ENCODE peak calls at places on chromosomes 4 and X, in five cellular contexts. N, R, Z, L and F are unnamed samples.

GRCh38 chr4:121176082-121176706 is 12.1 kb upstream of the TNIP3 start:
- DNase-seq in N (no peak), R (no peak), Z (no peak), L (no peak), F (no peak)

GRCh38 chr4:124807421-124807820 is 94.9 kb upstream of the ANKRD50 start:
- DNase-seq in N (no peak), R (no peak), Z (no peak), L (no peak), F (no peak)

GRCh38 chr4:168777277-168777965 is 232.6 kb downstream of the CBR4 start:
- DNase-seq in N (no peak), R (no peak), Z (no peak), L (no peak), F (no peak)

GRCh38 chrX:13468096-13468495 is 101.3 kb upstream of the EGFL6 start:
- DNase-seq in N (no peak), R (no peak), Z (no peak), L (no peak), F (no peak)

GRCh38 chrX:129599996-129600395 is 54.8 kb downstream of the APLN start:
- DNase-seq in N (no peak), R (no peak), Z (no peak), L (no peak), F (no peak)

GRCh38 chr4:90152024-90152423 is 24.8 kb downstream of the CCSER1 start:
- DNase-seq in N (no peak), R (no peak), Z (no peak), L (no peak), F (no peak)

GRCh38 chrX:114930227-114930626 is 87.2 kb downstream of the IL13RA2 start:
- DNase-seq in N (peak; percentile 4), R (no peak), Z (no peak), L (no peak), F (no peak)

GRCh38 chr4:183747931-183748664 is 89.0 kb downstream of the TRAPPC11 start:
- DNase-seq in N (peak; percentile 22), R (no peak), Z (no peak), L (no peak), F (peak; percentile 46)

GRCh38 chrX:154711264-154711663 is 39.6 kb downstream of the GAB3 start:
- DNase-seq in N (no peak), R (no peak), Z (no peak), L (no peak), F (no peak)

GRCh38 chrX:103878466-103879151 is 46.6 kb upstream of the RAB9B start:
- DNase-seq in N (peak; percentile 70), R (no peak), Z (peak; percentile 15), L (no peak), F (no peak)

GRCh38 chrX:154541896-154542722 is 4.5 kb downstream of the G6PD start:
- DNase-seq in N (peak; percentile 96), R (no peak), Z (peak; percentile 83), L (peak; percentile 88), F (peak; percentile 92)

GRCh38 chr4:76513517-76513916 is 78.5 kb downstream of the SHROOM3 start:
- DNase-seq in N (no peak), R (no peak), Z (no peak), L (no peak), F (no peak)

GRCh38 chr4:26992657-26993361 is 132.2 kb downstream of the STIM2 start:
- DNase-seq in N (peak; percentile 94), R (no peak), Z (peak; percentile 40), L (no peak), F (no peak)

GRCh38 chr4:33696066-33696465 is 2548.2 kb downstream of the ARAP2 start:
- DNase-seq in N (peak; percentile 13), R (no peak), Z (no peak), L (no peak), F (no peak)

GRCh38 chr4:150305995-150306394 is 227.8 kb downstream of the DCLK2 start:
- DNase-seq in N (peak; percentile 78), R (no peak), Z (peak; percentile 65), L (no peak), F (no peak)

GRCh38 chr4:157072002-157072401 is 3.9 kb upstream of the GLRB start:
- DNase-seq in N (peak; percentile 34), R (no peak), Z (no peak), L (no peak), F (no peak)

GRCh38 chr4:33494150-33494549 is 2750.2 kb downstream of the ARAP2 start:
- DNase-seq in N (peak; percentile 54), R (no peak), Z (no peak), L (no peak), F (no peak)

GRCh38 chr4:185211641-185212040 is 2.2 kb downstream of the SNX25 start:
- DNase-seq in N (no peak), R (no peak), Z (no peak), L (no peak), F (no peak)

GRCh38 chr4:185212566-185212965 is 3.2 kb downstream of the SNX25 start:
- DNase-seq in N (no peak), R (no peak), Z (no peak), L (no peak), F (no peak)

GRCh38 chr4:185211035-185211434 is 1.6 kb downstream of the SNX25 start:
- DNase-seq in N (peak; percentile 42), R (no peak), Z (no peak), L (no peak), F (no peak)

GRCh38 chr4:185210102-185210981 is 944 bp downstream of the SNX25 start:
- DNase-seq in N (peak; percentile 64), R (no peak), Z (no peak), L (peak; percentile 81), F (no peak)

DNA sequence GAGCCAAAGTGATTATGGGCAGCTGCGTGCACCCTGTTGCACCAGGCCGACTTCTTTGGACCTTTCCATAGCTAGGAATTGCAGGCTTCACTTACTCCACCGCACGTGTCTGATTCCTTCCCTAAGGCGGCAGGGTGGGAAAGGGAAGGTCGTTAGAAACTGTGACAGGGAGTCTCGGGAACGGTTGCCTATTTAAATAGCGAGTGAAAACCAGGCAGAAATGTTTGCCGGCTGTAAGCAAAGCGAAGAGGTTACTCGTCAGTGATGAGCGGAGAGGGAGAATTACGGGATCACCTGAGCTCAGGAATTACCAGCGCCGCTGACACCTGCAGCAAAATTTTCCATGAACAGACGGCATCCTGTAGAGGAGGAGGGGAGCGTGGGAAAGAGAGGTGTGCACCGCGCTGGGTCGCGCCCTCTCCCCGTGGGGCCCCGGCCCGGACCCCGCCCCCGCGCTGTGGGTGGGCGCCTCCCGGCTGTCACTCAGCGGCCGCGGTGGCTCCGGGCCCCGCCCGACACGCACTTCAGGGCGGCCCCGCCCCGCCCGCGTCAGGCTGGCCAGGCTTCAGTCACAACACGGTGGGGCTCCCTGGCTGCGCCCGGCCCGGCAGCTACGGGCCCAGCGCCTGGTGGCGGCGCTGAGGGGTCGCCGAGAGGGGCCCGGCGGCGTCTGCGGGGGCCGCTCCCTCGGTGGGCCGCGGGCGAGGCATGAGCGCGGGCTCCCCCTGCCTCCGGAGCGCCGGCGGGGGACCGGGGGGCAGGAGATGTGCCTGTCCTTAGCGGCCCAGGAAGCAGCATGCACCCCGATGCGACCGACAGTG is at the start of gene SNX25:
- DNase-seq in N (peak; percentile 54), R (peak; percentile 54), Z (no peak), L (peak; percentile 92), F (peak; percentile 95)
- TF ChIP-seq CTCF in N (no peak), R (no peak), Z (no peak), L (no peak), F (peak; percentile 46)

GRCh38 chrX:11791090-11791489 is 33.1 kb downstream of the MSL3 start:
- DNase-seq in N (no peak), R (peak; percentile 50), Z (no peak), L (no peak), F (no peak)
- TF ChIP-seq CTCF in N (no peak), R (peak; percentile 8), Z (no peak), L (no peak), F (no peak)

GRCh38 chr4:20764353-20764752 is 64.1 kb downstream of the PACRGL start:
- DNase-seq in N (no peak), R (no peak), Z (no peak), L (no peak), F (no peak)

GRCh38 chr4:20761826-20762225 is 61.6 kb downstream of the PACRGL start:
- DNase-seq in N (no peak), R (no peak), Z (no peak), L (no peak), F (no peak)

GRCh38 chr4:20754091-20754490 is 53.8 kb downstream of the PACRGL start:
- DNase-seq in N (no peak), R (no peak), Z (no peak), L (no peak), F (no peak)

GRCh38 chr4:20761382-20761781 is 61.1 kb downstream of the PACRGL start:
- DNase-seq in N (no peak), R (no peak), Z (no peak), L (no peak), F (no peak)

DNA sequence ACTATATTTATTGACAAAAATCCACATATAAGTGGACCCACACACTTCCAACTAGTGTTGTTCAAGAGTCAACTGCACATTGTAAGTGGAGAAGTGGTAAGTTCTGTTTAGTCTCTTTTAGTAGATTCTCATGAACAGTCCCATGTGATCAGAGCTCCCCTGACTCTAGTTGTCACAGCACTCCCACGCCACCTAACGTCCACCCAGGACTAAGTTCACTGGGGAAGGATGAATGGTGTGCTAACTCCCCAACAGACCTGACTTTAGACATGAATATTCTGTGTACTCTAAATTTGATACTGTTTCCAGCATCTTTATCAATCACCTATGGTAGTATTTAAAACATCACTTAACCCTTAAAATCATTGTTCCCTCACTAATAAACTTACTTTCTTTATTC is 59.8 kb downstream of the PACRGL start:
- DNase-seq in N (no peak), R (no peak), Z (no peak), L (no peak), F (no peak)
- TF ChIP-seq CTCF in N (no peak), R (no peak), Z (no peak), L (no peak), F (no peak)

GRCh38 chr4:77956917-77957316 is 94.3 kb downstream of the MRPL1 start:
- DNase-seq in N (no peak), R (no peak), Z (no peak), L (no peak), F (no peak)

GRCh38 chr4:77960367-77960766 is 96.8 kb upstream of the FRAS1 start:
- DNase-seq in N (no peak), R (no peak), Z (no peak), L (no peak), F (no peak)

GRCh38 chr4:77963005-77963404 is 94.1 kb upstream of the FRAS1 start:
- DNase-seq in N (no peak), R (no peak), Z (no peak), L (no peak), F (no peak)

GRCh38 chr4:77958897-77959296 is 96.3 kb downstream of the MRPL1 start:
- DNase-seq in N (no peak), R (no peak), Z (no peak), L (no peak), F (no peak)

DNA sequence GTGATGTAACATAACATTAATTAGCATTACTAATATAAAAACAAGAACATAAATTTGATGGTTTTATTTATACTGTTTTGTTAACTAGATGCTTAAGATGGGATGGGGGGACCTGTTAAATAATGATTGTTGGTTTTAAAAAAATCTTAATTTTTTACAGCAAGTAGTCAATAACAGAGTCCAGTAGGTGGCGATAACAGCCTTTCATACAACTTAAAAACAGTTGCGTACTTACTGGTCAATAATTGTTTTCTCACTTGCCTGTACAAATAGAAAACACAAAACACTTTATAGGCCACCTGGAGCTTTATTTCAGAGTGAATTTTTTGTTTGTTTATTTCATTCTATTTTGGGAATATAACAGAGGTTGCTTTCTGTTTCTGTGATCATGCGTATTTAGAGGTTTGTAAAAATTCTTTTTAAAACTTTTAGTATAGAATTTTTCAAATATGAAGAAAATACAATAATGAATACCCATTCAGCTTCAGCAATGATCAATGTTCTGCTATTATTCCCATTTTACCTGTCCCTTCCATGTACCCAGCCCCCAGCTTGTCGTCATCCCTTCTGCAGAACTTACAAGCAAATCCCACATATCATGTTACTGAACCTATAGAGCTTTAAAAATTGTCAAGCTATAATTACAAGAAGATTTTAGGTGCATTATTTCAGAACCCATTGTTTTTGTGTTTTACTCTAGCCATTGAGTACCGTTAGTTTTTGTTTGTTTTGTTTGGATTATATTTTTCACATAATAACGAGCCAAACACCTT is 97.1 kb downstream of the MRPL1 start:
- DNase-seq in N (peak; percentile 83), R (peak; percentile 9), Z (peak; percentile 51), L (no peak), F (no peak)
- TF ChIP-seq CTCF in N (peak; percentile 62), R (peak; percentile 74), Z (peak; percentile 37), L (no peak), F (peak; percentile 72)